ENCODE peak calls at places on chromosomes 1 and 21, in six cellular contexts. H is neural progenitor cell; R is pancreas; L is SJSA1; E is CD8-positive, alpha-beta memory T cell; Y is thoracic aorta. O is an unnamed sample.

GRCh38 chr1:34970829-34971228 is 14.3 kb downstream of the TMEM35B start:
- DNase-seq in H (peak; percentile 63), R (no peak), L (no peak), E (no peak), Y (no peak), O (no peak)

GRCh38 chr1:153962088-153963029 is 978 bp downstream of the SLC39A1 start:
- DNase-seq in H (no peak), R (peak; percentile 67), L (peak; percentile 64), E (no peak), Y (no peak), O (no peak)

GRCh38 chr21:42527489-42528158 is 14.0 kb downstream of the SLC37A1 start:
- DNase-seq in H (no peak), R (no peak), L (no peak), E (peak; percentile 76), Y (no peak), O (peak; percentile 85)

GRCh38 chr1:19749685-19750084 is 50.0 kb downstream of the TMCO4 start:
- DNase-seq in H (no peak), R (no peak), L (no peak), E (no peak), Y (no peak), O (no peak)

GRCh38 chr1:6027591-6027990 is 18.1 kb upstream of the KCNAB2 start:
- DNase-seq in H (no peak), R (peak; percentile 2), L (no peak), E (no peak), Y (no peak), O (peak; percentile 4)

GRCh38 chr1:18539171-18539570 is 58.4 kb downstream of the KLHDC7A start:
- DNase-seq in H (no peak), R (no peak), L (no peak), E (peak; percentile 37), Y (no peak), O (no peak)

GRCh38 chr1:94614980-94615379 is 73.4 kb upstream of the F3 start:
- DNase-seq in H (no peak), R (no peak), L (no peak), E (no peak), Y (no peak), O (no peak)

GRCh38 chr1:223711838-223712183 is 528 bp upstream of the CAPN2 start:
- DNase-seq in H (no peak), R (no peak), L (no peak), E (peak; percentile 53), Y (no peak), O (no peak)

GRCh38 chr1:108881369-108881768 is 4.6 kb downstream of the GPSM2 start:
- DNase-seq in H (no peak), R (no peak), L (no peak), E (no peak), Y (no peak), O (no peak)

DNA sequence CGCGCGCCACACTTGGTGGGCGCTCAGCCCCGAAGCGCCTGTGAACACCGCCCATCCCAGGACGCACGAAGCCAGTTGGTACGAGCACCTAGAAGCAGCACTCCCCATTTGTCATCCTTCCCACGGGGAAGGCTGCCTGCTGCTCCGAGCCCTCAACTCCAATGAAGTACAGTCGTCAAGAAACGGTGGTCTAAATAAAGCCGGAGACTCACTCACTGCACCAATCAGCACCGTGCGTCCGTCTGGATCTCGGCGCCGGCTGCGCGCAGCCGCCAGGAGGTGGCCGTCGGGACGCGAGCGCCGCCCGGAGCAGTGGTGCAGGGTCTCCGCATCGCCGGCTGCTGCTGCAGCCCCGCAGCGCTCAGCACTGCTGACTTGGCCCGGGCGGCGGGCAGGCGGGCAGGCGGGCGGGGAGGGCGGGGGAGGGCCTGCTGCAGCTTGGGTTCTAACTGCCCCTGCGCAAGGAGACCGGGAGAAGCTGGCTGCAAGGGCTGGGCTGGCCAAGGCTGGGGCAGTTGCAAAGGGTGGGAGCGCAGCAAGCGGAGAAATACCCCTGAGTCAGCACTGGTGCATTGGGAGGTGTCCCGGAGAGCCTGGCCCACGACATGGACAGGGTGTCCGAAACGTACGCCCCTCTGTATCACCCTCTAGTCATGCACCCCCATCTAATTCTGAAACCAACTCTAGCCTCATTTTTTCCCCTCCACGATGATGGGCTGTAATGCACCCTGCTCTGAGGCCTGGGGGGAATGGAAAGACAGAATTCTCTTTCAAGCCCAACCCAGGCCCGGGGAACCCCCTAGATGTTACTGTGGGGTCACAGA is 35.8 kb upstream of the H6PD start:
- DNase-seq in H (peak; percentile 91), R (no peak), L (no peak), E (no peak), Y (no peak), O (no peak)
- H3K4me3 ChIP-seq in H (peak overlapping the region; percentile 42), R (no peak overlapping the region), L (no peak overlapping the region), E (no peak overlapping the region), Y (peak overlapping the region; percentile 62), O (no peak overlapping the region)

GRCh38 chr1:55210990-55211389 is 4.2 kb downstream of the USP24 start:
- DNase-seq in H (no peak), R (no peak), L (no peak), E (no peak), Y (no peak), O (no peak)
- H3K4me1 ChIP-seq in H (peaks cover 45% of the 10 kb centered on the region), R (peaks cover 18% of the 10 kb centered on the region), L (peaks cover 14% of the 10 kb centered on the region), E (peaks cover 59% of the 10 kb centered on the region), Y (peaks cover 45% of the 10 kb centered on the region), O (peaks cover 80% of the 10 kb centered on the region)

GRCh38 chr1:92081031-92081430 is 886 bp downstream of the BTBD8 start:
- DNase-seq in H (no peak), R (no peak), L (no peak), E (no peak), Y (no peak), O (no peak)
- H3K4me3 ChIP-seq in H (peak overlapping the region; percentile 69), R (peak overlapping the region; percentile 67), L (peak overlapping the region; percentile 52), E (peak overlapping the region; percentile 91), Y (peak overlapping the region; percentile 83), O (no peak overlapping the region)

GRCh38 chr1:203325004-203325417 is 19.7 kb downstream of the BTG2 start:
- DNase-seq in H (peak; percentile 85), R (no peak), L (no peak), E (peak; percentile 83), Y (no peak), O (peak; percentile 48)

GRCh38 chr1:203323587-203323986 is 18.3 kb downstream of the BTG2 start:
- DNase-seq in H (no peak), R (no peak), L (no peak), E (no peak), Y (no peak), O (no peak)

GRCh38 chr1:203325418-203326091 is 20.2 kb downstream of the BTG2 start:
- DNase-seq in H (peak; percentile 84), R (peak; percentile 81), L (no peak), E (no peak), Y (no peak), O (no peak)

GRCh38 chr1:203322480-203323179 is 17.3 kb downstream of the BTG2 start:
- DNase-seq in H (no peak), R (no peak), L (no peak), E (no peak), Y (no peak), O (peak; percentile 8)

DNA sequence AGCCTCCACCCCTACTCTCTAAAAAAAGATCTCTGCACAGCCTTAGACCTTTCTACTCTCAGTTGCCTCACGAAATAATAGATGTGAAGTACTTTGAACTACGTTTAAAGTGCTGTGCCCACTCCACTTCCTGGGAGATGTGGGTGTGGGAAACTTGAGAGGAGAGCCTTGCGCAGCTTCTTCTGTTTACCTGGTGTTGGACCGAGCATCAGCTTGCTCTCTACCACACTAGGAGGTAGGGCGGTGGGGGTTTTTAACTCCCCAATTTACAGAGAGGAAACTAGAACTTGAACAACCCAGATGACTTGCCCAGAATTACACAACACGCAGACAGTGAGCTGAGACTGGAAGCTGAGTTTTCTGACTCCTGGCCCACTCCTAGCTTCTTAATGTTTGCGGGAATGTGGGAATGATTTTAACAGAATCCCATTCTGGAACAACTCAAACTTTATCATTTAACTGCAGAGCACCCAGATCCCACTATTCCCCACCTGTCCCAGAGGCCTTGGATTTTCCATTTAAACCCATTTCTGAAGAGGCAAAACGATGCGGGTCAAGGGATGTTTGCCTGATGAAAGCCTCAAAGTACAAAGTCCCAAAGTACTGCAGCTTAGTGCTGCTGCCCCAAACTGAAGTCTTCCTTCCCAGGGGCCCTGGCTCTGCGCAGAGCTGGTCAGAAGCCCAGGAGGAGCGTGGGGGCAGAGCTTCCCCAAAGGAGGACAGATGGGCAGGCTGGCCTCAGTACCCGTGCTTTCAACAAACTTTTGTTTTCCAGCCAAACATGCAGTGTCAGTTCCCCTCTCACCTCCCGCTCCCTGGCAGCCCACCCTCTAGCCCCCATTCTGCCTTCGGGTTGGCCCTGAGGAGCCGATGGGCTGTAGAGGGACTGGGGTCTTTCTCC is 19.0 kb downstream of the BTG2 start:
- DNase-seq in H (peak; percentile 50), R (no peak), L (no peak), E (peak; percentile 74), Y (no peak), O (peak; percentile 74)
- H3K4me1 ChIP-seq in H (peaks cover 81% of the 10 kb centered on the region), R (peaks cover 29% of the 10 kb centered on the region), L (peaks cover 16% of the 10 kb centered on the region), E (peaks cover 90% of the 10 kb centered on the region), Y (peaks cover 25% of the 10 kb centered on the region), O (peaks cover 91% of the 10 kb centered on the region)

O was measured in CD4-positive, alpha-beta memory T cell.